ENCODE peak calls at places on chromosomes 7 and 10, in ten cellular contexts. P, H, Y, U, R, I, C, W, A and E are unnamed samples.

GRCh38 chr10:58734116-58734515 is 221.4 kb downstream of the BICC1 start:
- DNase-seq in W (no peak), U (no peak), Y (no peak), R (no peak), C (no peak), A (no peak), P (no peak), I (no peak), H (peak; percentile 12), E (no peak)

GRCh38 chr7:129091484-129092002 is 36.6 kb upstream of the TNPO3 start:
- DNase-seq in U (peak; percentile 78), R (peak; percentile 92), C (peak; percentile 87), W (peak; percentile 93), A (peak; percentile 25), P (peak; percentile 78), H (peak; percentile 50), Y (peak; percentile 60), I (peak; percentile 63), E (peak; percentile 91)

GRCh38 chr7:85829817-85830432 is 643.1 kb upstream of the SEMA3D start:
- DNase-seq in H (peak; percentile 22), C (no peak), A (no peak), U (no peak), R (no peak), I (peak; percentile 37), P (no peak), W (no peak), Y (peak; percentile 11), E (no peak)

GRCh38 chr10:71035511-71036278 is 147.3 kb upstream of the PCBD1 start:
- DNase-seq in P (peak; percentile 29), C (no peak), Y (no peak), I (no peak), H (no peak), W (no peak), U (no peak), A (no peak), R (peak; percentile 29), E (no peak)

GRCh38 chr7:33109758-33110238 is 594 bp upstream of the RP9 start:
- DNase-seq in A (no peak), U (peak; percentile 6), W (no peak), Y (peak; percentile 47), R (no peak), I (no peak), H (peak; percentile 15), C (no peak), P (no peak), E (no peak)

GRCh38 chr7:81990395-81990794 is 220.5 kb upstream of the HGF start:
- DNase-seq in Y (peak; percentile 72), R (no peak), C (no peak), W (no peak), I (no peak), A (no peak), P (no peak), H (peak; percentile 79), U (no peak), E (no peak)

GRCh38 chr7:45031829-45032228 is 31.8 kb downstream of the CCM2 start:
- DNase-seq in A (no peak), Y (no peak), C (no peak), I (peak; percentile 51), U (no peak), H (no peak), W (no peak), R (no peak), P (no peak), E (no peak)

GRCh38 chr10:44468965-44469364 is 84.1 kb upstream of the CXCL12 start:
- DNase-seq in Y (no peak), P (no peak), U (no peak), R (no peak), H (no peak), W (no peak), A (no peak), C (no peak), I (no peak), E (no peak)

GRCh38 chr10:133307776-133308430 is 769 bp downstream of the TUBGCP2 start:
- DNase-seq in H (peak; percentile 71), W (peak; percentile 88), P (no peak), R (peak; percentile 84), I (peak; percentile 75), C (peak; percentile 75), Y (peak; percentile 79), A (no peak), U (peak; percentile 89), E (peak; percentile 85)

GRCh38 chr7:133550145-133550544 is 297.3 kb downstream of the EXOC4 start:
- DNase-seq in A (no peak), R (no peak), Y (peak; percentile 74), U (no peak), P (no peak), I (no peak), H (no peak), W (no peak), C (no peak), E (no peak)